ENCODE peak calls at places on chromosomes 6 and 20, in six cellular contexts. T, S, I, G, P and F are unnamed samples.
A peak's percentile ranks its signal among the peaks of the same experiment; 100 is the strongest.

GRCh38 chr6:3193102-3193837 is 34.2 kb downstream of the TUBB2B start:
- DNase-seq in S (no peak), I (no peak), P (no peak), T (no peak), G (no peak), F (no peak)

GRCh38 chr6:106167105-106167814 is 81.1 kb downstream of the PRDM1 start:
- DNase-seq in S (no peak), T (no peak), P (no peak), I (no peak), G (no peak), F (no peak)

GRCh38 chr6:117449549-117450439 is 24.1 kb upstream of the ROS1 start:
- DNase-seq in G (no peak), P (no peak), I (peak; percentile 48), S (peak; percentile 77), T (no peak), F (peak; percentile 79)

GRCh38 chr6:36847152-36847551 is 7.9 kb upstream of the CPNE5 start:
- DNase-seq in I (no peak), T (no peak), P (no peak), S (no peak), G (no peak), F (no peak)

GRCh38 chr20:24617757-24618450 is 148.5 kb downstream of the SYNDIG1 start:
- DNase-seq in P (peak; percentile 47), T (no peak), S (no peak), I (no peak), G (no peak), F (no peak)

GRCh38 chr20:1283522-1284210 is 17.6 kb downstream of the SNPH start:
- DNase-seq in P (no peak), G (no peak), S (no peak), T (no peak), I (no peak), F (no peak)

GRCh38 chr6:38091626-38092025 is 272.1 kb downstream of the ZFAND3 start:
- DNase-seq in P (no peak), T (no peak), I (no peak), S (no peak), G (no peak), F (peak; percentile 72)

GRCh38 chr20:33645421-33645820 is 16.7 kb upstream of the C20orf144 start:
- DNase-seq in S (no peak), P (no peak), T (no peak), I (no peak), G (no peak), F (no peak)

GRCh38 chr20:1776608-1777475 is 118.4 kb upstream of the SIRPA start:
- DNase-seq in I (peak; percentile 86), G (peak; percentile 92), P (peak; percentile 93), S (peak; percentile 94), T (peak; percentile 94), F (peak; percentile 88)

GRCh38 chr6:158468666-158469065 is 91.2 kb upstream of the TMEM181 start:
- DNase-seq in P (no peak), I (no peak), S (no peak), G (no peak), T (no peak), F (no peak)

GRCh38 chr6:168968228-168968627 is 285.4 kb downstream of the THBS2 start:
- DNase-seq in S (no peak), T (no peak), G (no peak), P (no peak), I (no peak), F (peak; percentile 32)

GRCh38 chr6:445571-446417 is 54.2 kb downstream of the IRF4 start:
- DNase-seq in T (no peak), G (no peak), I (no peak), S (no peak), P (peak; percentile 66), F (no peak)

GRCh38 chr6:41426438-41426851 is 91.0 kb downstream of the NCR2 start:
- DNase-seq in T (no peak), I (no peak), S (no peak), G (no peak), P (no peak), F (no peak)

GRCh38 chr6:19368511-19368910 is 468.7 kb upstream of the ID4 start:
- DNase-seq in P (no peak), G (no peak), S (no peak), I (no peak), T (no peak), F (no peak)

GRCh38 chr20:47243906-47244305 is 112.6 kb downstream of the ZMYND8 start:
- DNase-seq in P (no peak), G (no peak), S (no peak), I (no peak), T (no peak), F (no peak)

GRCh38 chr6:16409531-16410441 is 171.4 kb downstream of the GMPR start:
- DNase-seq in I (no peak), G (peak; percentile 59), T (no peak), P (peak; percentile 84), S (peak; percentile 63), F (peak; percentile 62)

GRCh38 chr20:53711333-53712211 is 117.9 kb upstream of the ZNF217 start:
- DNase-seq in S (no peak), T (no peak), P (no peak), I (peak; percentile 65), G (no peak), F (peak; percentile 16)

GRCh38 chr6:52161689-52162438 is 24.3 kb upstream of the IL17A start:
- DNase-seq in I (no peak), S (no peak), P (no peak), T (no peak), G (no peak), F (no peak)

GRCh38 chr20:52230406-52230805 is 38.8 kb upstream of the ZFP64 start:
- DNase-seq in I (no peak), P (no peak), G (no peak), S (no peak), T (no peak), F (no peak)

GRCh38 chr6:20657274-20657800 is 123.1 kb downstream of the CDKAL1 start:
- DNase-seq in I (no peak), T (no peak), S (no peak), P (no peak), G (no peak), F (no peak)

GRCh38 chr6:119603501-119603900 is 253.9 kb upstream of the MAN1A1 start:
- DNase-seq in P (no peak), G (no peak), S (no peak), I (no peak), T (no peak), F (no peak)

GRCh38 chr6:36904096-36904495 is 18.3 kb downstream of the C6orf89 start:
- DNase-seq in P (no peak), T (no peak), I (no peak), G (no peak), S (no peak), F (no peak)

GRCh38 chr20:23156842-23157423 is 70.8 kb upstream of the CD93 start:
- DNase-seq in T (no peak), S (no peak), I (peak; percentile 37), G (no peak), P (no peak), F (no peak)

GRCh38 chr6:118810420-118811027 is 83.4 kb upstream of the ASF1A start:
- DNase-seq in I (no peak), G (no peak), S (no peak), T (no peak), P (peak; percentile 90), F (no peak)

GRCh38 chr20:10935658-10936057 is 261.9 kb upstream of the JAG1 start:
- DNase-seq in P (no peak), G (no peak), T (no peak), S (no peak), I (no peak), F (no peak)

GRCh38 chr20:31494131-31494530 is 19.0 kb downstream of the REM1 start:
- DNase-seq in S (no peak), I (no peak), P (peak; percentile 6), G (no peak), T (no peak), F (no peak)

GRCh38 chr20:4666001-4666470 is 55.7 kb upstream of the PRND start:
- DNase-seq in P (no peak), G (no peak), T (no peak), S (no peak), I (no peak), F (no peak)

GRCh38 chr6:21536280-21536766 is 57.2 kb upstream of the SOX4 start:
- DNase-seq in P (no peak), G (no peak), I (no peak), S (peak; percentile 56), T (no peak), F (no peak)

GRCh38 chr6:93496548-93496947 is 77.2 kb upstream of the EPHA7 start:
- DNase-seq in P (no peak), I (no peak), S (no peak), G (no peak), T (no peak), F (no peak)

GRCh38 chr6:6556162-6556737 is 32.3 kb upstream of the LY86 start:
- DNase-seq in P (no peak), G (no peak), I (no peak), T (no peak), S (no peak), F (no peak)
- TF ChIP-seq POLR2A in P (no peak), G (no peak), I (no peak), T (no peak), S (no peak), F (no peak)

DNA sequence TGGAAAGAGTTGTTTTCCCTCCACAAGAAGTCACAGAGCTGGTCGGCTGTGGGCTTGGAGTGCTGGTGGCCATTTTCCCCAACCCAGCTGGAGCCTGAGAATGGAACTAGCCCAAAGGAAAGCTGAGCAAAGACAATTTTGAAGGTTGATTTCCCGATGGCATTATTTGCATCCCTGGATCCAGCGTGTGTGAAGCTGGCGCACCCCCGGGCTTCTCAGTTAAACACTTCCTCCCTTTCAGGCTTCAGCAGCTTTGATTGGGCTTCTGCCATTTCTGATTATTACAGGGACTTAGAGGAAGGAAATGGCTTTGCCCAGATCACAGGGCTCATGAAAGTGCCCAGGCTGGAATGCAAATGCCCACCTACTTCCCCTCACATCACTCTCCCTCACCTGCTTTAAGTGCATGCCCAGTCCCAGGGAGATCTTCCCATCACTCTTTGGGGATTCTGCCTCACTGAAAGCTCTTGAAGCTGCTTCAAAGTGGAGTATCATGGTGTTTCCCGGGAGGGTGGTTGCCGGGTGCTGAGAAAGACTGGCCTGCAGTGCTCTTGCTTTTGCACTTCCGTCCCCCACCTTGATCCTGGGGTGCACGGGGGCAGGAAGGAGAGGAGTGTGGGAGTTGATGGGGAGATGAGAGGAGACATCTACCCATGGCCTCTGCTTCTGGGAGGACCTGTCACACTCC is 28.2 kb downstream of the PHACTR3 start:
- DNase-seq in I (no peak), T (no peak), S (no peak), G (no peak), P (no peak), F (no peak)
- H3K27ac ChIP-seq in I (no peak overlapping the region), T (no peak overlapping the region), S (no peak overlapping the region), G (no peak overlapping the region), P (no peak overlapping the region), F (no peak overlapping the region)

GRCh38 chr20:48824830-48825550 is 2.8 kb downstream of the PREX1 start:
- DNase-seq in T (no peak), G (no peak), P (no peak), I (no peak), S (no peak), F (no peak)
- H3K4me1 ChIP-seq in T (peaks cover 18% of the 10 kb centered on the region), G (no peaks in the 10 kb centered on the region), P (peaks cover 62% of the 10 kb centered on the region), I (no peaks in the 10 kb centered on the region), S (peaks cover 4% of the 10 kb centered on the region), F (peaks cover 40% of the 10 kb centered on the region)

DNA sequence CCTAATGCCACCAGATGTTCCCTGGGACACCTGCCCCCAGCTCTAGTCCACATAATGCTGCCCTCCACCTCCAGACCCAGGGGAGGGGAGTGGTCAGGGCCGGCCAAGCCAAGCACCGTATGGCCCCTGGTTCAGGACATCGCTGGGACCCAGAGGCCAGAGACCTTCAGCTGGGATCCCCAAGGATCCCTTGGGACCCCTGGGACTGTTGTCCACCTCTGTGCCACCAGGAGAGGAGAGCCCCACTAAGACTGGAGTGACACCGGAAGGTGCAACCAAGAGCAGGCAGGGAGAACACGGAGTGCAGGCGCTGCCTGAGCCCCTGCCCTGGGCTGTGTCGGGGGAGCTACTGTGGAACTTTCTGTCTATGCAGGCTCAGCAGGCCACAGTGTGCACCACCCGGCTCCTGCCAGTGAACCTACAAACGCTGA is 43.6 kb downstream of the CTCFL start:
- DNase-seq in I (peak; percentile 35), T (no peak), P (peak; percentile 82), G (peak; percentile 30), S (no peak), F (no peak)
- TF ChIP-seq POLR2A in I (no peak), T (no peak), P (no peak), G (no peak), S (no peak), F (no peak)